ENCODE peak calls at places on chromosomes 4 and X, in four cellular contexts. One of them, this sample, is unnamed.

GRCh38 chr4:4519296-4519898 is 22.5 kb downstream of the STX18 start:
- DNase-seq in GM12878: no peak
- DNase-seq in K562: peak
- DNase-seq in HepG2: no peak
- DNase-seq in this sample: no peak

GRCh38 chr4:41219421-41219950 is 5.1 kb upstream of the APBB2 start:
- DNase-seq in GM12878: no peak
- DNase-seq in K562: no peak
- DNase-seq in HepG2: no peak
- DNase-seq in this sample: no peak

GRCh38 chr4:8039290-8039689 is 99.6 kb upstream of the AFAP1 start:
- DNase-seq in GM12878: no peak
- DNase-seq in K562: no peak
- DNase-seq in HepG2: no peak
- DNase-seq in this sample: no peak

GRCh38 chr4:48315728-48316630 is 25.4 kb upstream of the SLAIN2 start:
- DNase-seq in GM12878: no peak
- DNase-seq in K562: peak
- DNase-seq in HepG2: peak
- DNase-seq in this sample: peak

GRCh38 chr4:159160242-159160641 is 57.4 kb downstream of the RAPGEF2 start:
- DNase-seq in GM12878: no peak
- DNase-seq in K562: no peak
- DNase-seq in HepG2: no peak
- DNase-seq in this sample: no peak

GRCh38 chrX:63686878-63687714 is 97.9 kb downstream of the ARHGEF9 start:
- DNase-seq in GM12878: peak
- DNase-seq in K562: peak
- DNase-seq in HepG2: peak
- DNase-seq in this sample: peak

GRCh38 chr4:118994030-118994429 is 105.4 kb downstream of the SYNPO2 start:
- DNase-seq in GM12878: no peak
- DNase-seq in K562: no peak
- DNase-seq in HepG2: no peak
- DNase-seq in this sample: no peak

GRCh38 chr4:6085943-6086628 is 67.9 kb upstream of the C4orf50 start:
- DNase-seq in GM12878: no peak
- DNase-seq in K562: no peak
- DNase-seq in HepG2: no peak
- DNase-seq in this sample: no peak

GRCh38 chr4:131638776-131639175 is 1510.3 kb upstream of the PCDH10 start:
- DNase-seq in GM12878: no peak
- DNase-seq in K562: no peak
- DNase-seq in HepG2: no peak
- DNase-seq in this sample: no peak

GRCh38 chrX:108018659-108019381 is 26.0 kb upstream of the VSIG1 start:
- DNase-seq in GM12878: no peak
- DNase-seq in K562: no peak
- DNase-seq in HepG2: no peak
- DNase-seq in this sample: no peak

GRCh38 chr4:127618427-127618826 is 14.3 kb upstream of the INTU start:
- DNase-seq in GM12878: no peak
- DNase-seq in K562: no peak
- DNase-seq in HepG2: no peak
- DNase-seq in this sample: no peak

GRCh38 chr4:188930822-188931221 is 791.6 kb downstream of the TRIML1 start:
- DNase-seq in GM12878: no peak
- DNase-seq in K562: no peak
- DNase-seq in HepG2: no peak
- DNase-seq in this sample: peak

DNA sequence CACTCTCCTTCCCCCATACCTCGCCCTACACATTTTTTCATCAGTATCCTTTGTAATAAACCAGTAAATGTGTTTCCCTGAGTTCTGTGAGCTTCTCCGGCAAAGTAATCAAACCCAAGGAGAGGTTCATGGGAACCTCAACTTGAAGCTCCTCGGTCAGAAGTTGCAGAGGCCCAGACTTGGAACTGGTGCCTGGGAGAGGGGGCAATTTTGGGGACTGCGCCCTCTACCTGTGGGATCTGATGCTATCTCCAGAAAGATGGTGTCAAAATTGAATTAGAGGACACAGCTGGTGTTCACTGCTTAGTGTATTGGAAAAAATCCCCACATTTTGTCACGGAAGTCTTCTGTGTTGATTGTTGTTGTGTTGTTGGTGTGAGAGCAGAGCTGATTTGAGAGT is 70.6 kb downstream of the ATP11C start:
- DNase-seq in GM12878: no peak
- DNase-seq in K562: no peak
- DNase-seq in HepG2: no peak
- DNase-seq in this sample: no peak
- TF ChIP-seq CBFB in GM12878: no peak
- TF ChIP-seq CBFB in K562: no peak
- TF ChIP-seq CBFB in HepG2: no peak
- TF ChIP-seq CBFB in this sample: no peak

GRCh38 chr4:16573181-16573580 is 325.3 kb downstream of the LDB2 start:
- DNase-seq in GM12878: no peak
- DNase-seq in K562: no peak
- DNase-seq in HepG2: no peak
- DNase-seq in this sample: no peak

GRCh38 chr4:16569790-16570189 is 328.7 kb downstream of the LDB2 start:
- DNase-seq in GM12878: no peak
- DNase-seq in K562: no peak
- DNase-seq in HepG2: no peak
- DNase-seq in this sample: no peak

GRCh38 chr4:16574981-16575380 is 323.5 kb downstream of the LDB2 start:
- DNase-seq in GM12878: no peak
- DNase-seq in K562: no peak
- DNase-seq in HepG2: no peak
- DNase-seq in this sample: no peak

GRCh38 chr4:16577177-16577576 is 321.3 kb downstream of the LDB2 start:
- DNase-seq in GM12878: no peak
- DNase-seq in K562: no peak
- DNase-seq in HepG2: no peak
- DNase-seq in this sample: no peak

DNA sequence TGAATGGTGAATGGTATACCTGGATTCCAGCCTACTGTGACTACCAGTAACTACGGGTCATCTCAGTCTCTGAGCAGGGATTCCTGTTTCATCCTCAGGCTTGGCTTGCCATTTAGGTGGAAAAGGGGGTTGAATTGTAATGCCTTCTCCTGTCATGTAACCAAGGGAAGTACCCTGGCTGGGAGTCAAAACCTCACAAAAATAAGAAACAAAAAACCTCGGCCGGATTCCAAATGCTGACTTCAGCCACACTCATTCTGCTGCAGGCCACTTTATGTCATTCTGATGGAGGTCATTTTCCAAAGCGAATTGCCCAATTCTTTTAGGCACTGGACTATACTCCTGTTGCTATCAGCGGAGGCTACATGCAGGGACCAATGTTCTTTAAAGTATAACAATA is 324.7 kb downstream of the LDB2 start:
- DNase-seq in GM12878: no peak
- DNase-seq in K562: no peak
- DNase-seq in HepG2: no peak
- DNase-seq in this sample: no peak
- TF ChIP-seq CBFB in GM12878: no peak
- TF ChIP-seq CBFB in K562: no peak
- TF ChIP-seq CBFB in HepG2: no peak
- TF ChIP-seq CBFB in this sample: no peak

GRCh38 chrX:154354013-154354412 is 20.4 kb downstream of the FLNA start:
- DNase-seq in GM12878: no peak
- DNase-seq in K562: no peak
- DNase-seq in HepG2: no peak
- DNase-seq in this sample: no peak
- TF ChIP-seq CBFB in GM12878: no peak
- TF ChIP-seq CBFB in K562: no peak
- TF ChIP-seq CBFB in HepG2: no peak
- TF ChIP-seq CBFB in this sample: no peak

DNA sequence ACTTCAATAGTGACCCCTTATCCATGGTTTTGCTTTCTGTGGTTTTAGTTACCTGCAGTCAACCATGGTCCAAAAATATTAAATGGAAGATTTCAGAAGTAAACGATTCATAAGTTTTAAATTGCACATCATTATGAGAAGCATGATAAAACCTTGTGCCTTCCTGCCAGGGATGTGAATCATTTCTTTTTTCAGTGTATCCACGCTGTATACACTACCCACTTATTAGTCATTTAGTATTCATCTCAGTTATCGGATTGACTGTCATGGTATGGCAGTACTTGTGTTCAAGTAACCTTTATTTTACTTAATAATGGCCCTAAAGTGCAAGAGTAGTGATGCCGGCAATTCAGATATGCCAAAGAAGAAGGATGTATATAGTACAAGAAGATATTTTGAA is 37.7 kb upstream of the TASL start:
- DNase-seq in GM12878: no peak
- DNase-seq in K562: no peak
- DNase-seq in HepG2: no peak
- DNase-seq in this sample: no peak
- TF ChIP-seq CBFB in GM12878: no peak
- TF ChIP-seq CBFB in K562: no peak
- TF ChIP-seq CBFB in HepG2: no peak
- TF ChIP-seq CBFB in this sample: no peak

DNA sequence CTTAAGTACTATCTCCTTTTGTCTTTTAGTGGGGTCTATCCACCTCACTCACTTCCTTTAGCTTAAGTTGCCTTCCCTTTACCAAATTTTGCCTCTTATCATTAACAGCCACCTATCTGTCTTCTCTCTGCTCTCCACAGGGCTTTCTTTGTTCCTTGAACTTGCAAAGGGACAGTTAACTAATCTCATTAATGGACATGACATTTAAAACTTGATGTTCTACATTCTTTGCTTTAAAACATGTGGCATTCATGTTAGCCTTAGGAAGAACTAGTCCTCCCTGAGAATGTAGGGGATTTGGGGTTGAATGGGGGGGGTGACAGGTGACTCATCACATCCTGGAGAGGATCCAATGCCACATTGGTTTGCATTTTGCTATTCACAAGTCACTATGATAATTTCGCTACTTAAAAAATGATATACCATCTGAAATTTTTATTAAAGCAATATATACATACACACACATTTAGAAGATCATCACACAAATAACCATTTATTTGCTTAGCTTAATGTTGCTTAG is 41.0 kb upstream of the DMD start:
- DNase-seq in GM12878: no peak
- DNase-seq in K562: no peak
- DNase-seq in HepG2: no peak
- DNase-seq in this sample: no peak
- TF ChIP-seq CBFB in GM12878: no peak
- TF ChIP-seq CBFB in K562: no peak
- TF ChIP-seq CBFB in HepG2: no peak
- TF ChIP-seq CBFB in this sample: no peak

DNA sequence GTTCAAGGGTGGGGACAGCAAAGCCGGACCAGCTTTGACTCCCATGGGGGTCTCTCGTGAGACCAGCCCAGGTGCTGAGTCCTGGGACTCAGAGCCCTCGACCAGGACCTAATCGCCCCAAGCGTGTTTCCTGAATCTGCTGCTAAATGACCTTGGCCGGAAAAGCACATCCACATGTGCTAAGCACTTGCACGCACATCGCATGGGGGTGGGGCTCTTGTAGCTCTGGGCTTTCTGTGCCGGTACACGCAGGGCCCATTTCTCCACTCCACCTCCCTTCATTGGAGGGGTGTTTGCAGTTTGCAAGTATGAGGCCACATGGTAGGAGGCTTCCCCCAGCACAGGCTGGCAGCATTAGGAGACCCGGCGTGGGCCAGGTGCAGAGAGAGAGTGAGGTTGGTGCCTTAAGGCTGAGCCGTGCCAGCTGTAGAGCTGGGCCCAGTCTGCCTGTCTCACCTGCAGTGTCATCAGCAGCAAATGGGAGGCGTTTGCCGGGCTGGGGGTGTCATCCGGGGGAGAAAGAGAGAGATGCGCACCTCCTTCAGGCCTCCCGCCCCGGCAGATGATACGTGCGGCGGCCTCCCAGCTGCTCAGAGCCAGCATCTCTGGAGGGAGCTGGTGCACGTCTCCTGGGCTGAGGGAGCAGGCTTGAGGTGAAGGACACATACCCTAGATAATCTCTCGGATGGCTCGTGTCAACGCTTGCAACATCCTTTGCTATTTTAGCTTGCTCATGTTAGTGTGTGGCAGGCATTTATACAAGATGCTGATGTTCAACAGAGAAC is 45.2 kb upstream of the CLCN4 start:
- DNase-seq in GM12878: peak
- DNase-seq in K562: no peak
- DNase-seq in HepG2: peak
- DNase-seq in this sample: no peak
- TF ChIP-seq CBFB in GM12878: no peak
- TF ChIP-seq CBFB in K562: no peak
- TF ChIP-seq CBFB in HepG2: no peak
- TF ChIP-seq CBFB in this sample: no peak

GRCh38 chr4:185429660-185430059 is 3.9 kb upstream of the UFSP2 start:
- DNase-seq in GM12878: no peak
- DNase-seq in K562: no peak
- DNase-seq in HepG2: no peak
- DNase-seq in this sample: no peak
- TF ChIP-seq CBFB in GM12878: no peak
- TF ChIP-seq CBFB in K562: no peak
- TF ChIP-seq CBFB in HepG2: no peak
- TF ChIP-seq CBFB in this sample: no peak

DNA sequence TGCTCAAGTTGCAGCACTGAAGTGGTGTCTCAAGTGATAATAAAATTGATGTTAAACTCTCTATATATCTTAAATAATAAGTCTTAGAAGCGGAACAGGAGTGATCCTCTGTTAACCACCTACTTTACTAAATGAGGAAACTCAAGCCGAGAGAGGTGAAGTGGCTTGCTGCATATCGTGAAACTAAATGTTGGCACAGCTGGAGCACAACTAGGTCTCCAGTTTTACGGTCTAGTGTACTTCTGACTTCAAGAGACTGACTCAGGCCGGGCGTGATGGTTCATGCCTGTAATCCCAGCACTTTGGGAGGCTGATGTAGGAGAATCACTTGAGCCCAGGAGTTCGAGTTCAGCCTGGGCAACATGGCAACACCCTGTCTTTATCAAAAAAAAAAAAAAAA is 35.5 kb upstream of the PLS3 start:
- DNase-seq in GM12878: no peak
- DNase-seq in K562: no peak
- DNase-seq in HepG2: no peak
- DNase-seq in this sample: no peak
- TF ChIP-seq CBFB in GM12878: no peak
- TF ChIP-seq CBFB in K562: no peak
- TF ChIP-seq CBFB in HepG2: no peak
- TF ChIP-seq CBFB in this sample: no peak

GRCh38 chr4:142035556-142035955 is 399.2 kb downstream of the IL15 start:
- DNase-seq in GM12878: no peak
- DNase-seq in K562: no peak
- DNase-seq in HepG2: no peak
- DNase-seq in this sample: no peak
- TF ChIP-seq CBFB in GM12878: no peak
- TF ChIP-seq CBFB in K562: no peak
- TF ChIP-seq CBFB in HepG2: no peak
- TF ChIP-seq CBFB in this sample: no peak